ENCODE peak calls at places on chromosomes 16 and 17, in seven cellular contexts. C is bronchial epithelial cell, V is thoracic aorta, O is progenitor cell of endocrine pancreas, M is H1, L is lower leg skin, Q is GM06990. Z is an unnamed sample.

GRCh38 chr16:11080999-11081630 is 136.8 kb downstream of the CLEC16A start:
- DNase-seq in C (no peak), V (no peak), O (no peak), M (no peak), L (no peak), Q (no peak), Z (no peak)

GRCh38 chr17:40632206-40632605 is 15.4 kb downstream of the SMARCE1 start:
- DNase-seq in C (no peak), V (no peak), O (no peak), M (no peak), L (peak; percentile 67), Q (no peak), Z (no peak)

GRCh38 chr17:82649501-82650261 is 1.4 kb upstream of the WDR45B start:
- DNase-seq in C (no peak), V (no peak), O (no peak), M (no peak), L (no peak), Q (no peak), Z (no peak)

GRCh38 chr17:47990962-47991731 is 20.2 kb downstream of the CDK5RAP3 start:
- DNase-seq in C (no peak), V (no peak), O (no peak), M (peak; percentile 67), L (no peak), Q (no peak), Z (peak; percentile 94)

GRCh38 chr17:63842173-63842539 is 329 bp downstream of the SMARCD2 start:
- DNase-seq in C (no peak), V (no peak), O (peak; percentile 48), M (peak; percentile 63), L (no peak), Q (no peak), Z (peak; percentile 37)

GRCh38 chr17:82065193-82065637 is 389 bp downstream of the DUS1L start:
- DNase-seq in C (no peak), V (no peak), O (no peak), M (no peak), L (no peak), Q (peak; percentile 57), Z (no peak)

GRCh38 chr17:70447588-70447987 is 278.3 kb downstream of the KCNJ2 start:
- DNase-seq in C (peak; percentile 10), V (no peak), O (no peak), M (no peak), L (no peak), Q (no peak), Z (no peak)

GRCh38 chr17:15231851-15232516 is 33.1 kb downstream of the PMP22 start:
- DNase-seq in C (no peak), V (no peak), O (no peak), M (no peak), L (no peak), Q (no peak), Z (no peak)

GRCh38 chr16:84867696-84868095 is 47.9 kb downstream of the CRISPLD2 start:
- DNase-seq in C (no peak), V (no peak), O (no peak), M (no peak), L (no peak), Q (no peak), Z (no peak)

GRCh38 chr16:85402910-85403692 is 210.0 kb upstream of the GSE1 start:
- DNase-seq in C (no peak), V (no peak), O (no peak), M (peak; percentile 59), L (peak; percentile 82), Q (no peak), Z (no peak)

GRCh38 chr17:38706625-38707298 is 1.7 kb downstream of the MLLT6 start:
- DNase-seq in C (no peak), V (no peak), O (no peak), M (peak; percentile 54), L (no peak), Q (no peak), Z (no peak)

GRCh38 chr16:81901483-81901882 is 109.8 kb downstream of the SDR42E1 start:
- DNase-seq in C (peak; percentile 84), V (no peak), O (no peak), M (no peak), L (no peak), Q (no peak), Z (no peak)

GRCh38 chr16:54275956-54276355 is 10.6 kb downstream of the IRX3 start:
- DNase-seq in C (no peak), V (no peak), O (no peak), M (no peak), L (peak; percentile 68), Q (no peak), Z (no peak)

GRCh38 chr16:76278976-76279375 is 1.8 kb downstream of the CNTNAP4 start:
- DNase-seq in C (peak; percentile 5), V (no peak), O (no peak), M (no peak), L (no peak), Q (no peak), Z (no peak)

GRCh38 chr17:39970157-39970692 is 7.4 kb downstream of the GSDMA start:
- DNase-seq in C (no peak), V (no peak), O (no peak), M (no peak), L (no peak), Q (no peak), Z (no peak)

GRCh38 chr17:27158390-27158789 is 135.5 kb upstream of the WSB1 start:
- DNase-seq in C (no peak), V (no peak), O (no peak), M (no peak), L (peak; percentile 32), Q (no peak), Z (no peak)

GRCh38 chr17:42559076-42559475 is 2.9 kb upstream of the COASY start:
- DNase-seq in C (peak; percentile 20), V (no peak), O (no peak), M (no peak), L (no peak), Q (no peak), Z (no peak)
- TF ChIP-seq CTCF in C (no peak), V (no peak), O (no peak), M (no peak), L (no peak), Q (no peak), Z (no peak)

DNA sequence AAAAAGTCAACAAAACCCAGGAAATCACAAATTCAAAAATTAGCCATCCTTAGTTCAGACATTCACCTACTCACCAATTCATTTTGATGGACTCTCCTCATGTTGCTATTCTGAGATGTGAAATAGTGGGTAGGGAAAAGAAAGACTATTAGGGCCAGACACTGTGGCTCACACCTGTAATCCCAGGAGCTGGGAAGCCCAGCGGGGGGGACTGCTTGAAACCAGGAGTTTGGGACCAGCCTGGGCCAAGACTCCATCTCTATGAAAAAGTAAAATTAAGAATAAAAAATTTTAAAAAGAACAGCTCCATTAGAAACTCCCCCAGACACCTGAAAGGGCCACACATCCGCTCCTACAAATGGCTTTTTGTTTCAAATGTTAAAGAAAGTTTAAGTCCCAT is 21.4 kb downstream of the UBE2O start:
- DNase-seq in C (no peak), V (no peak), O (no peak), M (no peak), L (no peak), Q (no peak), Z (no peak)
- TF ChIP-seq CTCF in C (no peak), V (no peak), O (no peak), M (no peak), L (no peak), Q (no peak), Z (no peak)

GRCh38 chr17:11495616-11496015 is 102.7 kb upstream of the DNAH9 start:
- DNase-seq in C (no peak), V (no peak), O (no peak), M (no peak), L (no peak), Q (no peak), Z (no peak)

GRCh38 chr17:11493947-11494346 is 104.3 kb upstream of the DNAH9 start:
- DNase-seq in C (no peak), V (no peak), O (no peak), M (no peak), L (no peak), Q (no peak), Z (no peak)

GRCh38 chr17:11503292-11503691 is 95.0 kb upstream of the DNAH9 start:
- DNase-seq in C (no peak), V (no peak), O (no peak), M (no peak), L (no peak), Q (no peak), Z (peak; percentile 5)

GRCh38 chr17:11499881-11500280 is 98.4 kb upstream of the DNAH9 start:
- DNase-seq in C (no peak), V (no peak), O (no peak), M (no peak), L (no peak), Q (no peak), Z (no peak)
- TF ChIP-seq CTCF in C (no peak), V (no peak), O (no peak), M (no peak), L (no peak), Q (no peak), Z (no peak)

GRCh38 chr16:30950516-30951073 is 1.7 kb downstream of the ORAI3 start:
- DNase-seq in C (no peak), V (no peak), O (no peak), M (no peak), L (no peak), Q (no peak), Z (no peak)

GRCh38 chr16:30951193-30951592 is 2.3 kb downstream of the ORAI3 start:
- DNase-seq in C (no peak), V (no peak), O (no peak), M (no peak), L (no peak), Q (no peak), Z (no peak)

GRCh38 chr16:30948087-30948955 is 547 bp upstream of the ORAI3 start:
- DNase-seq in C (peak; percentile 89), V (peak; percentile 84), O (peak; percentile 91), M (peak; percentile 98), L (peak; percentile 96), Q (peak; percentile 53), Z (peak; percentile 91)

GRCh38 chr16:30948956-30949654 is at the start of gene ORAI3:
- DNase-seq in C (peak; percentile 54), V (no peak), O (peak; percentile 45), M (peak; percentile 79), L (peak; percentile 96), Q (peak; percentile 77), Z (peak; percentile 60)

GRCh38 chr16:30949655-30950515 is 1.0 kb downstream of the ORAI3 start:
- DNase-seq in C (peak; percentile 97), V (no peak), O (no peak), M (peak; percentile 63), L (peak; percentile 97), Q (peak; percentile 72), Z (no peak)
- TF ChIP-seq CTCF in C (peak; percentile 37), V (no peak), O (no peak), M (peak; percentile 16), L (no peak), Q (peak; percentile 54), Z (no peak)